ENCODE peak calls at places on chromosomes 2 and 18, in six cellular contexts. T, X, K, B, N and C are unnamed samples.

GRCh38 chr2:101151859-101152194 is 645 bp upstream of the TBC1D8 start:
- DNase-seq in T (no peak), X (no peak), K (peak), B (no peak), N (no peak), C (peak)

GRCh38 chr18:12087483-12087960 is 6.1 kb upstream of the ANKRD62 start:
- DNase-seq in T (no peak), X (no peak), K (no peak), B (no peak), N (no peak), C (no peak)

GRCh38 chr2:193810533-193810932 is 1615.8 kb upstream of the TMEFF2 start:
- DNase-seq in T (no peak), X (no peak), K (no peak), B (no peak), N (no peak), C (no peak)

GRCh38 chr18:24181806-24182205 is 42.9 kb downstream of the CABYR start:
- DNase-seq in T (no peak), X (no peak), K (no peak), B (no peak), N (no peak), C (no peak)

GRCh38 chr2:98118161-98118560 is 31.2 kb downstream of the VWA3B start:
- DNase-seq in T (no peak), X (no peak), K (no peak), B (no peak), N (no peak), C (no peak)

GRCh38 chr2:200159366-200159720 is 147.2 kb upstream of the SPATS2L start:
- DNase-seq in T (no peak), X (no peak), K (no peak), B (no peak), N (no peak), C (no peak)

GRCh38 chr2:112322919-112323318 is 47.5 kb downstream of the ZC3H6 start:
- DNase-seq in T (no peak), X (no peak), K (no peak), B (no peak), N (no peak), C (no peak)

GRCh38 chr2:13091463-13091862 is 374.7 kb downstream of the TRIB2 start:
- DNase-seq in T (no peak), X (no peak), K (no peak), B (no peak), N (no peak), C (no peak)

GRCh38 chr2:207746131-207746530 is 23.6 kb downstream of the FZD5 start:
- DNase-seq in T (peak), X (peak), K (no peak), B (no peak), N (peak), C (peak)

GRCh38 chr2:56184500-56184996 is 758 bp downstream of the CCDC85A start:
- DNase-seq in T (no peak), X (no peak), K (peak), B (no peak), N (peak), C (no peak)

GRCh38 chr2:60581461-60582282 is 28.2 kb upstream of the BCL11A start:
- DNase-seq in T (no peak), X (peak), K (peak), B (peak), N (peak), C (peak)

GRCh38 chr18:23779696-23780303 is 90.5 kb downstream of the LAMA3 start:
- DNase-seq in T (no peak), X (no peak), K (no peak), B (no peak), N (peak), C (no peak)

GRCh38 chr2:227862227-227862740 is 9.1 kb upstream of the DAW1 start:
- DNase-seq in T (no peak), X (peak), K (no peak), B (no peak), N (peak), C (peak)

GRCh38 chr18:69367104-69367503 is 33.6 kb upstream of the DOK6 start:
- DNase-seq in T (no peak), X (no peak), K (no peak), B (no peak), N (no peak), C (no peak)

GRCh38 chr18:32383040-32383819 is 87.5 kb downstream of the GAREM1 start:
- DNase-seq in T (no peak), X (no peak), K (no peak), B (no peak), N (peak), C (no peak)

GRCh38 chr2:159139216-159139933 is 147.1 kb downstream of the WDSUB1 start:
- DNase-seq in T (no peak), X (no peak), K (no peak), B (no peak), N (no peak), C (no peak)

GRCh38 chr2:90207454-90208058 is 1516.1 kb downstream of the RPIA start:
- DNase-seq in T (no peak), X (no peak), K (no peak), B (no peak), N (peak), C (no peak)

GRCh38 chr2:42202299-42203008 is 33.3 kb downstream of the EML4 start:
- DNase-seq in T (no peak), X (no peak), K (no peak), B (no peak), N (no peak), C (no peak)

GRCh38 chr2:152335016-152335850 is at the start of gene FMNL2:
- DNase-seq in T (peak), X (peak), K (peak), B (peak), N (peak), C (peak)

GRCh38 chr2:68387408-68388350 is 22.6 kb downstream of the PLEK start:
- DNase-seq in T (no peak), X (no peak), K (no peak), B (no peak), N (no peak), C (no peak)

GRCh38 chr2:68388358-68388757 is 23.3 kb downstream of the PLEK start:
- DNase-seq in T (no peak), X (no peak), K (no peak), B (no peak), N (no peak), C (no peak)

GRCh38 chr2:68390600-68390999 is 25.5 kb downstream of the PLEK start:
- DNase-seq in T (no peak), X (no peak), K (no peak), B (no peak), N (no peak), C (no peak)

GRCh38 chr2:68390114-68390513 is 25.0 kb downstream of the PLEK start:
- DNase-seq in T (no peak), X (no peak), K (no peak), B (no peak), N (no peak), C (no peak)

DNA sequence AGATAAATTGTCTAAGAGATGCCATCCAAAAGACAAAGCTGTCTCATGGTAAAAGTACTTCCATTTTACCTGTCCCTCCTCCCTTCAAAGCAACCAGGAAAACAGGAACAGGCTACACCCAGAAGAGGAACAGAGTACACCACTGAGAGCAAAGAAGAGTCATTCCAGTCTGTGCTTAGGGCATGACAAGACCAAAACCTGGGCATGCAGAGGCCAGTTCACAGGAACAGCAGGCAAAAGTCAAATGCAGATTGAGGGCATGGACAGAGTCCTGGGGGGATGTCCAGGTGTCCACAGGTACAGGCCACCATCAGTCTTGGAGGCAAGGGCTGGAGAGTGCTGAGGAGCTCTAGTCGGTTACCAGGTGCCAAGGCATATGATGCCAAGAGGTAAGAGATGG is 23.7 kb downstream of the PLEK start:
- DNase-seq in T (no peak), X (no peak), K (no peak), B (no peak), N (no peak), C (no peak)
- TF ChIP-seq POLR2A in T (no peak), X (no peak), K (no peak), B (no peak), N (no peak), C (no peak)

GRCh38 chr2:8821276-8822217 is 15.9 kb downstream of the KIDINS220 start:
- DNase-seq in T (peak), X (no peak), K (no peak), B (peak), N (no peak), C (peak)
- TF ChIP-seq POLR2A in T (no peak), X (no peak), K (no peak), B (no peak), N (no peak), C (no peak)

DNA sequence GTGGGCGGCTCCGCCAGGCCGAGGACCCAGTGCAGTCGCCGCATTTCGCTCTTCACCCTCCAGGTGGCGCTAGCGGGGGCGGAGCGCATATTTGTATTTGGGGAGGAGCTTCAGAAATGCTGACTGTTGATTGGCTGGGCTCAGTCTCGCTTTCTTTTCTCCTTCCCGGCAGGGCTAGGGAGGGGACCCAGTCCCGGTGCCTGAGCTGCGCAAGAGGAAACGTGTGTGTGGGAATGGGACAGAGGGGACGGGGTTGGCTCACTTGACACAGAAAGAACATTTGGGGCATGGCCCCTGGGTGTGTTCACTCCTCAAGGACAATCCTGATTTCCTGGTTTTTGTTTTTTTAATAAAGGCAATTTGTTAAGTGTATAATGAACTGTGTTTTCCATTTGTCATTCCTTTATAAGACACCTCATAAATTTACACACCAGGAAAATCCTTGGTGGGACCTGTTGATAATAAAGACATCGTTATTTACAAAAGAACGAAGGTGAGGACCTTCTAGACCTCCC is 20.4 kb upstream of the DNMT3A start:
- DNase-seq in T (peak), X (peak), K (peak), B (peak), N (peak), C (peak)
- TF ChIP-seq POLR2A in T (peak), X (no peak), K (peak), B (no peak), N (peak), C (peak)

GRCh38 chr2:241225983-241226382 is 37.5 kb downstream of the ANO7 start:
- DNase-seq in T (no peak), X (no peak), K (no peak), B (no peak), N (no peak), C (no peak)

GRCh38 chr2:241228081-241228859 is 39.8 kb downstream of the ANO7 start:
- DNase-seq in T (no peak), X (no peak), K (no peak), B (no peak), N (no peak), C (no peak)

GRCh38 chr2:241228860-241229516 is 40.5 kb downstream of the ANO7 start:
- DNase-seq in T (no peak), X (no peak), K (no peak), B (no peak), N (no peak), C (no peak)

GRCh38 chr2:241226723-241227634 is 38.5 kb downstream of the ANO7 start:
- DNase-seq in T (no peak), X (no peak), K (no peak), B (no peak), N (no peak), C (no peak)

GRCh38 chr2:241227635-241227993 is 39.1 kb downstream of the ANO7 start:
- DNase-seq in T (no peak), X (no peak), K (no peak), B (no peak), N (no peak), C (no peak)
- TF ChIP-seq POLR2A in T (no peak), X (no peak), K (no peak), B (no peak), N (no peak), C (no peak)

GRCh38 chr2:109479804-109480203 is 134.0 kb downstream of the SEPTIN10 start:
- DNase-seq in T (no peak), X (no peak), K (peak), B (no peak), N (no peak), C (no peak)

GRCh38 chr2:109481599-109481998 is 132.2 kb downstream of the SEPTIN10 start:
- DNase-seq in T (no peak), X (no peak), K (no peak), B (no peak), N (no peak), C (no peak)

GRCh38 chr2:109481196-109481555 is 132.6 kb downstream of the SEPTIN10 start:
- DNase-seq in T (no peak), X (peak), K (peak), B (peak), N (no peak), C (peak)

GRCh38 chr2:109480486-109481195 is 133.1 kb downstream of the SEPTIN10 start:
- DNase-seq in T (no peak), X (peak), K (no peak), B (no peak), N (no peak), C (no peak)

GRCh38 chr2:109482371-109482841 is 131.4 kb downstream of the SEPTIN10 start:
- DNase-seq in T (peak), X (no peak), K (no peak), B (no peak), N (no peak), C (no peak)
- TF ChIP-seq POLR2A in T (no peak), X (no peak), K (no peak), B (no peak), N (no peak), C (no peak)

DNA sequence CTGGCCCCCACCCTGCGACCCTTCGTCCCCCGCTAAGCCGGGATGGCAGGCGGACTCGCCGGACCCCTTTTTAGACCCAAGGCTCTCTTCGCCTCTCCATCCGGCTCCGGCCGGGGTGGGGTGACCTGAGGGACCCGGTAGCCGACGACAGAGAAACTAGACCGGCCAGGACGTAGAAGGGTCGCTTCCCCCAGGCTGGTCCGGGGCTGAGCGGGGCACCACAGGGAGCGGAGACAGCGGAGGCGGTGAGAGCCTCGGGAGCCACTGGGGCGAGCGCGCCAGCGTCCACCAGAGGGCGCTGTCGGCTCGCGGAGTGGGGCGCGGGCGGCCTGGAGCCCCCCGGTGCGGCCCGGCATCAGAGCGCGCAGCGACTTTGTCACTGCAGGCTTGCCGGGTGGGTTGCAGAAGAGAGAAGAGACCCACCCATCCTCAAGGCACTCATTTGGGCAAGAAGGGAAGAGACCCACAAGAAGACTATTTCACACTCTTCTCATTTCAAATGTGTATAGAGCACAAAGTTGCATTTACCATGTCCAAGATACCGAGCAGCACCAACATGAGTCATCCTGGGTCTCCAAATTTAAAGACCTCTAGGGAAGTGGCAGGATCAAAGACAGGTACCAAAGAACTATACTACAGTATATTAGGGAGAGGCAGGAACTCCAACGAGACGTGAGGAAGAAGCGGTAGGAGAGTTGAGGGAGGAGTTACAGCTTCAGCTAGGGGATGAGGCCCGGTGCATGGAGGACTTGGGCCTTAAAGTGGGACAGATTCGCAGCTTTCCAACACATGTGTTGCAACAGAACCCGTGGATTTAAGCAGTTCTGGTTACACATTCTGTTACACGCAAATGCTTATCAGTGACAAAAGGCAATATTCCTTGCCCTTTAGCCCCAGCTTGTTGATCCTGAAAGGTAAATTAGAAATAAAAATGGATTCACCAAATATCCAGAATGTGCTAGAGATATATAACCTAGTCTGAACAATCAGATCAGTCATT is 7.6 kb upstream of the PRKCE start:
- DNase-seq in T (peak), X (peak), K (peak), B (peak), N (peak), C (peak)
- TF ChIP-seq POLR2A in T (no peak), X (no peak), K (no peak), B (no peak), N (no peak), C (no peak)

GRCh38 chr2:213150315-213150951 is 979 bp downstream of the IKZF2 start:
- DNase-seq in T (peak), X (no peak), K (no peak), B (no peak), N (no peak), C (peak)

GRCh38 chr2:213152888-213153287 is 1.5 kb upstream of the IKZF2 start:
- DNase-seq in T (no peak), X (no peak), K (no peak), B (no peak), N (no peak), C (no peak)

GRCh38 chr2:213151437-213152064 is at the start of gene IKZF2:
- DNase-seq in T (peak), X (peak), K (peak), B (peak), N (peak), C (peak)

GRCh38 chr2:213149949-213150314 is 1.5 kb downstream of the IKZF2 start:
- DNase-seq in T (no peak), X (no peak), K (no peak), B (no peak), N (no peak), C (no peak)

DNA sequence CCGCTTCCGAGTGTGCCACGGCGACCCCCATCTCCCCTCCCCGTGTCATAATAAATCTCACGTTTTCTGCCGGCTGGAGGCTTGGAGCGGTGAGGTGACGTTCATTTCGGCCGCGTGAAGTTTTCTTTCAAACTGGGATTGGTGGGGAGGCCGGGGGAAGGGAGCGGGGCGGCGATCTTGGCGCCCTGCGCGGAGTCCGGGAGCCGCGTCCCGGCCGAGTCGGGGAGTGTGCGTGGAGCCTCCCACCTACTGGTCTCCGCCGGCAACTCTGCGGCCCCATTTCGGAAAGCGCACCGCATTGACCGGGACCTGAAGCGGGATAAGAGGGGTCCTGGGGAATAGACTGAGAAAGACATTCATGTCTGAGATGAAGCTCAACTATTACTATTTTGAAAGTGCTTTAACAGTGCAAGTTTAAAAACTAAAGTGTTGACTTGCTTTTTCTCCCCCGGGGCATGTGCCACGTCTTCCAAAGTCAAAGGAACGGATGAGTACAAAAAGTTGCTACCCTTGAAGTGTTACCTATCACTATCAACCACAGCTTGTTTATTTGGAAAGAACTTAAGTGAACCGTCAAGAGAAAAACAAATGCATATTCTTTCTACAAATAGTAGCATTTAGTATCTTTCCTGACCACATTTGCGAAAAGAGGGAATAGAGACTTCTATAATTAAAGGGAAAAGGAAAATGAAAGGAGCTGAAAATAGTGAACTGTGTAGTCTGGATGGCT is 818 bp upstream of the IKZF2 start:
- DNase-seq in T (peak), X (peak), K (peak), B (peak), N (peak), C (peak)
- TF ChIP-seq POLR2A in T (no peak), X (no peak), K (no peak), B (no peak), N (no peak), C (peak)